ENCODE peak calls at places on chromosomes 4 and X, in seven cellular contexts. One of them, this sample, is unnamed.

GRCh38 chr4:140790765-140791164 is 34.6 kb upstream of the TBC1D9 start:
- DNase-seq in Panc1: peak; percentile 10
- DNase-seq in stimulated activated CD4-positive, alpha-beta T cell treated with anti-CD3 and anti-CD28 coated beads, Interleukin-4, amount 100 ng/mL, for 24 hours: no peak
- DNase-seq in fibroblast of pulmonary artery: peak; percentile 37
- DNase-seq in MM.1S: peak; percentile 50
- DNase-seq in NT2/D1: no peak
- DNase-seq in NCI-H1048: no peak
- DNase-seq in this sample: peak; percentile 57

GRCh38 chr4:120209706-120210105 is 143.1 kb upstream of the MAD2L1 start:
- DNase-seq in Panc1: no peak
- DNase-seq in stimulated activated CD4-positive, alpha-beta T cell treated with anti-CD3 and anti-CD28 coated beads, Interleukin-4, amount 100 ng/mL, for 24 hours: no peak
- DNase-seq in fibroblast of pulmonary artery: no peak
- DNase-seq in MM.1S: no peak
- DNase-seq in NT2/D1: no peak
- DNase-seq in NCI-H1048: no peak
- DNase-seq in this sample: no peak

GRCh38 chrX:67587946-67588624 is 44.3 kb downstream of the AR start:
- DNase-seq in Panc1: no peak
- DNase-seq in stimulated activated CD4-positive, alpha-beta T cell treated with anti-CD3 and anti-CD28 coated beads, Interleukin-4, amount 100 ng/mL, for 24 hours: no peak
- DNase-seq in fibroblast of pulmonary artery: peak; percentile 12
- DNase-seq in MM.1S: no peak
- DNase-seq in NT2/D1: no peak
- DNase-seq in NCI-H1048: no peak
- DNase-seq in this sample: no peak

GRCh38 chrX:1444896-1445480 is 7.7 kb downstream of the ASMTL start:
- DNase-seq in Panc1: no peak
- DNase-seq in stimulated activated CD4-positive, alpha-beta T cell treated with anti-CD3 and anti-CD28 coated beads, Interleukin-4, amount 100 ng/mL, for 24 hours: peak; percentile 2
- DNase-seq in fibroblast of pulmonary artery: no peak
- DNase-seq in MM.1S: no peak
- DNase-seq in NT2/D1: no peak
- DNase-seq in NCI-H1048: no peak
- DNase-seq in this sample: no peak

GRCh38 chrX:154096140-154097002 is 1.1 kb downstream of the MECP2 start:
- DNase-seq in Panc1: no peak
- DNase-seq in stimulated activated CD4-positive, alpha-beta T cell treated with anti-CD3 and anti-CD28 coated beads, Interleukin-4, amount 100 ng/mL, for 24 hours: no peak
- DNase-seq in fibroblast of pulmonary artery: no peak
- DNase-seq in MM.1S: peak; percentile 52
- DNase-seq in NT2/D1: no peak
- DNase-seq in NCI-H1048: no peak
- DNase-seq in this sample: peak; percentile 17

GRCh38 chr4:5237086-5237485 is 185.8 kb downstream of the STK32B start:
- DNase-seq in Panc1: no peak
- DNase-seq in stimulated activated CD4-positive, alpha-beta T cell treated with anti-CD3 and anti-CD28 coated beads, Interleukin-4, amount 100 ng/mL, for 24 hours: no peak
- DNase-seq in fibroblast of pulmonary artery: no peak
- DNase-seq in MM.1S: no peak
- DNase-seq in NT2/D1: no peak
- DNase-seq in NCI-H1048: no peak
- DNase-seq in this sample: no peak

GRCh38 chr4:112855058-112855457 is 194.4 kb upstream of the ANK2 start:
- DNase-seq in Panc1: no peak
- DNase-seq in stimulated activated CD4-positive, alpha-beta T cell treated with anti-CD3 and anti-CD28 coated beads, Interleukin-4, amount 100 ng/mL, for 24 hours: no peak
- DNase-seq in fibroblast of pulmonary artery: no peak
- DNase-seq in MM.1S: no peak
- DNase-seq in NT2/D1: no peak
- DNase-seq in NCI-H1048: no peak
- DNase-seq in this sample: no peak

GRCh38 chrX:16185725-16186136 is 18.4 kb downstream of the MAGEB17 start:
- DNase-seq in Panc1: no peak
- DNase-seq in stimulated activated CD4-positive, alpha-beta T cell treated with anti-CD3 and anti-CD28 coated beads, Interleukin-4, amount 100 ng/mL, for 24 hours: no peak
- DNase-seq in fibroblast of pulmonary artery: peak; percentile 58
- DNase-seq in MM.1S: no peak
- DNase-seq in NT2/D1: no peak
- DNase-seq in NCI-H1048: no peak
- DNase-seq in this sample: peak; percentile 35

GRCh38 chrX:69431417-69431816 is 72.7 kb upstream of the NALF2 start:
- DNase-seq in Panc1: no peak
- DNase-seq in stimulated activated CD4-positive, alpha-beta T cell treated with anti-CD3 and anti-CD28 coated beads, Interleukin-4, amount 100 ng/mL, for 24 hours: no peak
- DNase-seq in fibroblast of pulmonary artery: no peak
- DNase-seq in MM.1S: no peak
- DNase-seq in NT2/D1: no peak
- DNase-seq in NCI-H1048: no peak
- DNase-seq in this sample: no peak

GRCh38 chr4:177105526-177105925 is 204.1 kb upstream of the NEIL3 start:
- DNase-seq in Panc1: no peak
- DNase-seq in stimulated activated CD4-positive, alpha-beta T cell treated with anti-CD3 and anti-CD28 coated beads, Interleukin-4, amount 100 ng/mL, for 24 hours: no peak
- DNase-seq in fibroblast of pulmonary artery: no peak
- DNase-seq in MM.1S: no peak
- DNase-seq in NT2/D1: no peak
- DNase-seq in NCI-H1048: no peak
- DNase-seq in this sample: no peak

GRCh38 chrX:141732031-141732430 is 33.5 kb upstream of the SPANXD start:
- DNase-seq in Panc1: no peak
- DNase-seq in stimulated activated CD4-positive, alpha-beta T cell treated with anti-CD3 and anti-CD28 coated beads, Interleukin-4, amount 100 ng/mL, for 24 hours: no peak
- DNase-seq in fibroblast of pulmonary artery: peak; percentile 16
- DNase-seq in MM.1S: no peak
- DNase-seq in NT2/D1: no peak
- DNase-seq in NCI-H1048: no peak
- DNase-seq in this sample: no peak

GRCh38 chrX:132023896-132024386 is 839 bp downstream of the STK26 start:
- DNase-seq in Panc1: no peak
- DNase-seq in stimulated activated CD4-positive, alpha-beta T cell treated with anti-CD3 and anti-CD28 coated beads, Interleukin-4, amount 100 ng/mL, for 24 hours: peak; percentile 60
- DNase-seq in fibroblast of pulmonary artery: no peak
- DNase-seq in MM.1S: peak; percentile 35
- DNase-seq in NT2/D1: no peak
- DNase-seq in NCI-H1048: no peak
- DNase-seq in this sample: no peak

GRCh38 chrX:54920610-54921426 is at the start of gene TRO:
- DNase-seq in Panc1: no peak
- DNase-seq in stimulated activated CD4-positive, alpha-beta T cell treated with anti-CD3 and anti-CD28 coated beads, Interleukin-4, amount 100 ng/mL, for 24 hours: no peak
- DNase-seq in fibroblast of pulmonary artery: no peak
- DNase-seq in MM.1S: no peak
- DNase-seq in NT2/D1: peak; percentile 32
- DNase-seq in NCI-H1048: no peak
- DNase-seq in this sample: no peak

GRCh38 chrX:47198026-47198686 is 4.5 kb downstream of the UBA1 start:
- DNase-seq in Panc1: no peak
- DNase-seq in stimulated activated CD4-positive, alpha-beta T cell treated with anti-CD3 and anti-CD28 coated beads, Interleukin-4, amount 100 ng/mL, for 24 hours: no peak
- DNase-seq in fibroblast of pulmonary artery: peak; percentile 35
- DNase-seq in MM.1S: no peak
- DNase-seq in NT2/D1: peak; percentile 43
- DNase-seq in NCI-H1048: no peak
- DNase-seq in this sample: no peak

GRCh38 chrX:119708936-119709335 is 16.0 kb upstream of the SEPTIN6 start:
- DNase-seq in Panc1: no peak
- DNase-seq in stimulated activated CD4-positive, alpha-beta T cell treated with anti-CD3 and anti-CD28 coated beads, Interleukin-4, amount 100 ng/mL, for 24 hours: no peak
- DNase-seq in fibroblast of pulmonary artery: peak; percentile 41
- DNase-seq in MM.1S: no peak
- DNase-seq in NT2/D1: no peak
- DNase-seq in NCI-H1048: no peak
- DNase-seq in this sample: no peak

GRCh38 chrX:81280148-81280547 is 78.2 kb downstream of the SH3BGRL start:
- DNase-seq in Panc1: no peak
- DNase-seq in stimulated activated CD4-positive, alpha-beta T cell treated with anti-CD3 and anti-CD28 coated beads, Interleukin-4, amount 100 ng/mL, for 24 hours: no peak
- DNase-seq in fibroblast of pulmonary artery: no peak
- DNase-seq in MM.1S: no peak
- DNase-seq in NT2/D1: no peak
- DNase-seq in NCI-H1048: no peak
- DNase-seq in this sample: no peak

GRCh38 chrX:13764765-13765164 is 30.2 kb downstream of the OFD1 start:
- DNase-seq in Panc1: no peak
- DNase-seq in stimulated activated CD4-positive, alpha-beta T cell treated with anti-CD3 and anti-CD28 coated beads, Interleukin-4, amount 100 ng/mL, for 24 hours: no peak
- DNase-seq in fibroblast of pulmonary artery: peak; percentile 3
- DNase-seq in MM.1S: no peak
- DNase-seq in NT2/D1: no peak
- DNase-seq in NCI-H1048: no peak
- DNase-seq in this sample: no peak

GRCh38 chr4:152398060-152398459 is 137.8 kb downstream of the FBXW7 start:
- DNase-seq in Panc1: no peak
- DNase-seq in stimulated activated CD4-positive, alpha-beta T cell treated with anti-CD3 and anti-CD28 coated beads, Interleukin-4, amount 100 ng/mL, for 24 hours: no peak
- DNase-seq in fibroblast of pulmonary artery: peak; percentile 39
- DNase-seq in MM.1S: no peak
- DNase-seq in NT2/D1: no peak
- DNase-seq in NCI-H1048: no peak
- DNase-seq in this sample: no peak

GRCh38 chrX:54447461-54447860 is 7.3 kb downstream of the TSR2 start:
- DNase-seq in Panc1: no peak
- DNase-seq in stimulated activated CD4-positive, alpha-beta T cell treated with anti-CD3 and anti-CD28 coated beads, Interleukin-4, amount 100 ng/mL, for 24 hours: no peak
- DNase-seq in fibroblast of pulmonary artery: peak; percentile 13
- DNase-seq in MM.1S: no peak
- DNase-seq in NT2/D1: peak; percentile 38
- DNase-seq in NCI-H1048: no peak
- DNase-seq in this sample: no peak

GRCh38 chr4:147773261-147774184 is 41.6 kb downstream of the ARHGAP10 start:
- DNase-seq in Panc1: no peak
- DNase-seq in stimulated activated CD4-positive, alpha-beta T cell treated with anti-CD3 and anti-CD28 coated beads, Interleukin-4, amount 100 ng/mL, for 24 hours: no peak
- DNase-seq in fibroblast of pulmonary artery: peak; percentile 51
- DNase-seq in MM.1S: no peak
- DNase-seq in NT2/D1: no peak
- DNase-seq in NCI-H1048: no peak
- DNase-seq in this sample: peak; percentile 35

GRCh38 chr4:183348706-183349659 is 26.8 kb upstream of the CLDN24 start:
- DNase-seq in Panc1: no peak
- DNase-seq in stimulated activated CD4-positive, alpha-beta T cell treated with anti-CD3 and anti-CD28 coated beads, Interleukin-4, amount 100 ng/mL, for 24 hours: peak; percentile 43
- DNase-seq in fibroblast of pulmonary artery: peak; percentile 81
- DNase-seq in MM.1S: no peak
- DNase-seq in NT2/D1: no peak
- DNase-seq in NCI-H1048: no peak
- DNase-seq in this sample: peak; percentile 40

This sample was measured in PC-9.